ENCODE peak calls at places on chromosomes 3 and 15, in six cellular contexts. I, Z, H, Y, R and A are unnamed samples.

GRCh38 chr3:17154941-17155340 is 270.2 kb downstream of the PLCL2 start:
- DNase-seq in I (no peak), Z (no peak), H (no peak), Y (no peak), R (no peak), A (no peak)

GRCh38 chr3:42557849-42558248 is 23.9 kb downstream of the SEC22C start:
- DNase-seq in I (no peak), Z (no peak), H (no peak), Y (no peak), R (no peak), A (no peak)

GRCh38 chr15:70748281-70748747 is 15.0 kb downstream of the UACA start:
- DNase-seq in I (no peak), Z (no peak), H (no peak), Y (no peak), R (no peak), A (no peak)

GRCh38 chr15:96418146-96418545 is 87.6 kb downstream of the NR2F2 start:
- DNase-seq in I (no peak), Z (no peak), H (no peak), Y (no peak), R (no peak), A (no peak)

GRCh38 chr15:72495007-72495406 is 20.9 kb downstream of the ARIH1 start:
- DNase-seq in I (no peak), Z (no peak), H (no peak), Y (no peak), R (no peak), A (no peak)

GRCh38 chr3:117600666-117601065 is 891.1 kb downstream of the TUSC7 start:
- DNase-seq in I (no peak), Z (no peak), H (no peak), Y (no peak), R (no peak), A (no peak)

GRCh38 chr3:40456279-40456939 is 730 bp upstream of the RPL14 start:
- DNase-seq in I (no peak), Z (no peak), H (no peak), Y (no peak), R (no peak), A (no peak)

GRCh38 chr3:128736598-128736997 is 10.6 kb downstream of the RAB7A start:
- DNase-seq in I (no peak), Z (no peak), H (no peak), Y (no peak), R (no peak), A (no peak)